ENCODE peak calls at places on chromosomes 2 and 18, in nine cellular contexts. One of them, this sample, is unnamed. For H3K4me1, the result is how much of the 10 kb centered on the place peaks cover.

GRCh38 chr2:188395903-188396699 is 104.4 kb downstream of the GULP1 start:
- DNase-seq in A549: no peak
- DNase-seq in psoas muscle: no peak
- DNase-seq in CD8-positive, alpha-beta memory T cell: no peak
- DNase-seq in ovary: no peak
- DNase-seq in IMR-90: no peak
- DNase-seq in mesenchymal stem cell: no peak
- DNase-seq in neural progenitor cell: no peak
- DNase-seq in CD8-positive, alpha-beta T cell: no peak
- DNase-seq in this sample: no peak

GRCh38 chr2:205524656-205525055 is 157.6 kb upstream of the NRP2 start:
- DNase-seq in A549: no peak
- DNase-seq in psoas muscle: no peak
- DNase-seq in CD8-positive, alpha-beta memory T cell: no peak
- DNase-seq in ovary: no peak
- DNase-seq in IMR-90: no peak
- DNase-seq in mesenchymal stem cell: no peak
- DNase-seq in neural progenitor cell: no peak
- DNase-seq in CD8-positive, alpha-beta T cell: no peak
- DNase-seq in this sample: no peak

GRCh38 chr18:45403341-45404049 is 211.8 kb upstream of the SLC14A2 start:
- DNase-seq in A549: no peak
- DNase-seq in psoas muscle: no peak
- DNase-seq in CD8-positive, alpha-beta memory T cell: no peak
- DNase-seq in ovary: no peak
- DNase-seq in IMR-90: no peak
- DNase-seq in mesenchymal stem cell: no peak
- DNase-seq in neural progenitor cell: no peak
- DNase-seq in CD8-positive, alpha-beta T cell: no peak
- DNase-seq in this sample: no peak

GRCh38 chr2:210534879-210535278 is 21.5 kb upstream of the CPS1 start:
- DNase-seq in A549: no peak
- DNase-seq in psoas muscle: no peak
- DNase-seq in CD8-positive, alpha-beta memory T cell: no peak
- DNase-seq in ovary: no peak
- DNase-seq in IMR-90: no peak
- DNase-seq in mesenchymal stem cell: no peak
- DNase-seq in neural progenitor cell: no peak
- DNase-seq in CD8-positive, alpha-beta T cell: no peak
- DNase-seq in this sample: no peak

GRCh38 chr2:12501469-12502147 is 215.1 kb upstream of the TRIB2 start:
- DNase-seq in A549: no peak
- DNase-seq in psoas muscle: peak
- DNase-seq in CD8-positive, alpha-beta memory T cell: peak
- DNase-seq in ovary: no peak
- DNase-seq in IMR-90: peak
- DNase-seq in mesenchymal stem cell: no peak
- DNase-seq in neural progenitor cell: no peak
- DNase-seq in CD8-positive, alpha-beta T cell: peak
- DNase-seq in this sample: no peak

GRCh38 chr2:215931256-215931903 is 82.0 kb downstream of the MREG start:
- DNase-seq in A549: peak
- DNase-seq in psoas muscle: peak
- DNase-seq in CD8-positive, alpha-beta memory T cell: no peak
- DNase-seq in ovary: peak
- DNase-seq in IMR-90: peak
- DNase-seq in mesenchymal stem cell: peak
- DNase-seq in neural progenitor cell: peak
- DNase-seq in CD8-positive, alpha-beta T cell: peak
- DNase-seq in this sample: no peak

GRCh38 chr2:126657146-126657635 is 1.2 kb downstream of the GYPC start:
- DNase-seq in A549: no peak
- DNase-seq in psoas muscle: peak
- DNase-seq in CD8-positive, alpha-beta memory T cell: peak
- DNase-seq in ovary: peak
- DNase-seq in IMR-90: peak
- DNase-seq in mesenchymal stem cell: peak
- DNase-seq in neural progenitor cell: peak
- DNase-seq in CD8-positive, alpha-beta T cell: peak
- DNase-seq in this sample: peak

GRCh38 chr2:159084395-159085370 is 116.2 kb downstream of the TANC1 start:
- DNase-seq in A549: no peak
- DNase-seq in psoas muscle: no peak
- DNase-seq in CD8-positive, alpha-beta memory T cell: no peak
- DNase-seq in ovary: peak
- DNase-seq in IMR-90: peak
- DNase-seq in mesenchymal stem cell: no peak
- DNase-seq in neural progenitor cell: no peak
- DNase-seq in CD8-positive, alpha-beta T cell: no peak
- DNase-seq in this sample: no peak

GRCh38 chr2:238881353-238882082 is 33.6 kb downstream of the TWIST2 start:
- DNase-seq in A549: no peak
- DNase-seq in psoas muscle: no peak
- DNase-seq in CD8-positive, alpha-beta memory T cell: no peak
- DNase-seq in ovary: no peak
- DNase-seq in IMR-90: no peak
- DNase-seq in mesenchymal stem cell: no peak
- DNase-seq in neural progenitor cell: no peak
- DNase-seq in CD8-positive, alpha-beta T cell: no peak
- DNase-seq in this sample: no peak

GRCh38 chr2:70511986-70512729 is 41.5 kb downstream of the TGFA start:
- DNase-seq in A549: no peak
- DNase-seq in psoas muscle: no peak
- DNase-seq in CD8-positive, alpha-beta memory T cell: no peak
- DNase-seq in ovary: no peak
- DNase-seq in IMR-90: no peak
- DNase-seq in mesenchymal stem cell: no peak
- DNase-seq in neural progenitor cell: no peak
- DNase-seq in CD8-positive, alpha-beta T cell: no peak
- DNase-seq in this sample: no peak

GRCh38 chr2:70516596-70516995 is 37.0 kb downstream of the TGFA start:
- DNase-seq in A549: peak
- DNase-seq in psoas muscle: no peak
- DNase-seq in CD8-positive, alpha-beta memory T cell: no peak
- DNase-seq in ovary: no peak
- DNase-seq in IMR-90: no peak
- DNase-seq in mesenchymal stem cell: no peak
- DNase-seq in neural progenitor cell: no peak
- DNase-seq in CD8-positive, alpha-beta T cell: no peak
- DNase-seq in this sample: no peak

GRCh38 chr2:70515938-70516337 is 37.7 kb downstream of the TGFA start:
- DNase-seq in A549: no peak
- DNase-seq in psoas muscle: no peak
- DNase-seq in CD8-positive, alpha-beta memory T cell: no peak
- DNase-seq in ovary: no peak
- DNase-seq in IMR-90: no peak
- DNase-seq in mesenchymal stem cell: no peak
- DNase-seq in neural progenitor cell: no peak
- DNase-seq in CD8-positive, alpha-beta T cell: no peak
- DNase-seq in this sample: no peak

GRCh38 chr2:70514612-70515055 is 39.0 kb downstream of the TGFA start:
- DNase-seq in A549: no peak
- DNase-seq in psoas muscle: peak
- DNase-seq in CD8-positive, alpha-beta memory T cell: no peak
- DNase-seq in ovary: peak
- DNase-seq in IMR-90: no peak
- DNase-seq in mesenchymal stem cell: no peak
- DNase-seq in neural progenitor cell: no peak
- DNase-seq in CD8-positive, alpha-beta T cell: no peak
- DNase-seq in this sample: peak

GRCh38 chr2:70513751-70514150 is 39.9 kb downstream of the TGFA start:
- DNase-seq in A549: no peak
- DNase-seq in psoas muscle: no peak
- DNase-seq in CD8-positive, alpha-beta memory T cell: no peak
- DNase-seq in ovary: no peak
- DNase-seq in IMR-90: no peak
- DNase-seq in mesenchymal stem cell: no peak
- DNase-seq in neural progenitor cell: no peak
- DNase-seq in CD8-positive, alpha-beta T cell: no peak
- DNase-seq in this sample: no peak
- H3K4me1 ChIP-seq in A549: under half
- H3K4me1 ChIP-seq in psoas muscle: under half
- H3K4me1 ChIP-seq in CD8-positive, alpha-beta memory T cell: under half
- H3K4me1 ChIP-seq in ovary: under half
- H3K4me1 ChIP-seq in IMR-90: under half
- H3K4me1 ChIP-seq in mesenchymal stem cell: under half
- H3K4me1 ChIP-seq in neural progenitor cell: under half
- H3K4me1 ChIP-seq in CD8-positive, alpha-beta T cell: under half
- H3K4me1 ChIP-seq in this sample: under half

GRCh38 chr2:172048996-172049503 is 36.3 kb upstream of the DLX1 start:
- DNase-seq in A549: no peak
- DNase-seq in psoas muscle: no peak
- DNase-seq in CD8-positive, alpha-beta memory T cell: no peak
- DNase-seq in ovary: no peak
- DNase-seq in IMR-90: no peak
- DNase-seq in mesenchymal stem cell: no peak
- DNase-seq in neural progenitor cell: no peak
- DNase-seq in CD8-positive, alpha-beta T cell: no peak
- DNase-seq in this sample: no peak

GRCh38 chr2:172048195-172048995 is 36.9 kb upstream of the DLX1 start:
- DNase-seq in A549: no peak
- DNase-seq in psoas muscle: no peak
- DNase-seq in CD8-positive, alpha-beta memory T cell: no peak
- DNase-seq in ovary: no peak
- DNase-seq in IMR-90: no peak
- DNase-seq in mesenchymal stem cell: no peak
- DNase-seq in neural progenitor cell: no peak
- DNase-seq in CD8-positive, alpha-beta T cell: no peak
- DNase-seq in this sample: no peak

GRCh38 chr2:172050506-172051125 is 34.7 kb upstream of the DLX1 start:
- DNase-seq in A549: no peak
- DNase-seq in psoas muscle: no peak
- DNase-seq in CD8-positive, alpha-beta memory T cell: no peak
- DNase-seq in ovary: no peak
- DNase-seq in IMR-90: no peak
- DNase-seq in mesenchymal stem cell: no peak
- DNase-seq in neural progenitor cell: no peak
- DNase-seq in CD8-positive, alpha-beta T cell: no peak
- DNase-seq in this sample: no peak

GRCh38 chr2:172047486-172048194 is 37.7 kb upstream of the DLX1 start:
- DNase-seq in A549: no peak
- DNase-seq in psoas muscle: no peak
- DNase-seq in CD8-positive, alpha-beta memory T cell: no peak
- DNase-seq in ovary: no peak
- DNase-seq in IMR-90: no peak
- DNase-seq in mesenchymal stem cell: no peak
- DNase-seq in neural progenitor cell: no peak
- DNase-seq in CD8-positive, alpha-beta T cell: no peak
- DNase-seq in this sample: no peak

DNA sequence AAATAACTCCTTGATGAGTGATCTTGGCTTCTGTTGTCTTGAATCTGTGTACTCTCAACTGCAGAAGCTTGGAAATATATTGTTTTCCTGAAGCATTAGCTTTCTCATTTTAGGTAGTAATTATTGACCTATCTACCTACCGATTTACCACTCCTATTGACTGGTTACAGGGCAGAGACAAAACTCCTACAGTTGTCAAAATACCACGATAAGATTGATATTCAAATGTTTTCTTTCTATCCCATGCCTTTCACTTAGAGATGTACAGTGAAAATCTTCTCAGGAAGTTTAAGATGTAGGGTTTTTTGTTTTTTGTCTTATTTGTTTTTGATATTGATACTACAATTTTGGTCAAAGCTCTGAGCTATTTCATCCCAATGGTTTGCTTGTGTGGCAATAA is 35.6 kb upstream of the DLX1 start:
- DNase-seq in A549: no peak
- DNase-seq in psoas muscle: no peak
- DNase-seq in CD8-positive, alpha-beta memory T cell: no peak
- DNase-seq in ovary: no peak
- DNase-seq in IMR-90: no peak
- DNase-seq in mesenchymal stem cell: no peak
- DNase-seq in neural progenitor cell: no peak
- DNase-seq in CD8-positive, alpha-beta T cell: no peak
- DNase-seq in this sample: no peak
- H3K4me1 ChIP-seq in A549: under half
- H3K4me1 ChIP-seq in psoas muscle: under half
- H3K4me1 ChIP-seq in CD8-positive, alpha-beta memory T cell: under half
- H3K4me1 ChIP-seq in ovary: under half
- H3K4me1 ChIP-seq in IMR-90: under half
- H3K4me1 ChIP-seq in mesenchymal stem cell: under half
- H3K4me1 ChIP-seq in neural progenitor cell: under half
- H3K4me1 ChIP-seq in CD8-positive, alpha-beta T cell: under half
- H3K4me1 ChIP-seq in this sample: under half

DNA sequence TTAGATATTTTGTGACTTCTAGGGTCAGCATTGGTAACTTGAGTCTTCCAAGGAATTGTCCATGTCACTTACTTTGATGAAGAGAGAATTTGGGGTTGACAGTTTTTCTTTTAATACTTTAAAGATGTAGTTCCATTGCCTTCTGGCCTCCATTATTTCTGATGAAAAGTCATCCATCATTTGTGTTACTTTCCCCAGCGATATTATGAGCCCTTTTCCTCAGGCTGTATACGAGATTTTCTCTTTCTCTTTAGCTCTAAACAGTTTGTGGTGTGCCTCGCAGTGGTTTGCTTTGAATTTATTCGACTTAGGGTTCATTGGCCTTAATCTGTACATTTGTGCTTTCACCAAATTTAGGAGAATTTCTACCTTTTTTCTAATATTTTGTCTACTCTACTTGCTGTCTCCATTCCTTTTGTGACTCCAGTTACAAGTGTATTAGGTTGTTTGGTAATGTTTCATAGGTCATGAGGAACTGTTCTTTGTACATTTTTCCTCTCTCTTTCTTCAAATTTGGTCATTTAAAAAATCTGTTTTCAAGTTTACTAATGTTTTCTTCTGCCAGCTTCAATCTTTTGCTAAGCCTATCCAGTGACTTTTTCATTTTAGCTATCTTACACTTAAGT is 131.4 kb upstream of the OTOS start:
- DNase-seq in A549: no peak
- DNase-seq in psoas muscle: no peak
- DNase-seq in CD8-positive, alpha-beta memory T cell: no peak
- DNase-seq in ovary: no peak
- DNase-seq in IMR-90: no peak
- DNase-seq in mesenchymal stem cell: no peak
- DNase-seq in neural progenitor cell: no peak
- DNase-seq in CD8-positive, alpha-beta T cell: no peak
- DNase-seq in this sample: no peak
- H3K4me1 ChIP-seq in A549: under half
- H3K4me1 ChIP-seq in psoas muscle: under half
- H3K4me1 ChIP-seq in CD8-positive, alpha-beta memory T cell: under half
- H3K4me1 ChIP-seq in ovary: under half
- H3K4me1 ChIP-seq in IMR-90: under half
- H3K4me1 ChIP-seq in mesenchymal stem cell: under half
- H3K4me1 ChIP-seq in neural progenitor cell: under half
- H3K4me1 ChIP-seq in CD8-positive, alpha-beta T cell: under half
- H3K4me1 ChIP-seq in this sample: under half

DNA sequence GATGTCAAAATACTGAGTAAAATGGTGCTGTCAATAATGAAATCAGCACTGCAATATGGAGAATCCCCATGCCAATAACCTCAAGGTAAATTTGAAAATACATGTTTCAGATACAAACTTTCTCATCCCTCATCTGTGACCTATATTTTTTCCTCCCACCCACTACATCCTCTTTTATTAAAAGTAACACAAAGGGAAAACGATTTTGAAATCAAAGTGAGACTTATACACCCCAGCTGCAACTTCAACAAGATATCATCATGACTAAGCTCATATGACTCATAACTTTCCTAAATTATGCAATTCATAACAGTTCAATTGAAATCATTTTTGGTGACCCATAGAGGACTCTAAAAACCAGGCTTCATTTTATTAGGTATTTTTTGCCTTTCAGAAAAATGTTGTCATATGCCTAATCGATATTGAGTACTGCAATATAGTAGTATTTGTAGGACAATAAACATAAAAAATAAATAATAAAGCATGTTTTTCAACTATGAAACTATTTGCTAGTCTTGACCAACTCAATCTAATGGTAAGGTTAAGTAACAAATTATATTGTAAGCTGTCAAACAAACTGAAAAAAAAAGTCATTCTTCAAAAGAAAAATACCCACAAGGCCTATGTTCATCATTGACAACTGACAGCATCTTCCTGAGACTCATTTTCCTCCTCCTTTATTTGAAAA is 3.0 kb downstream of the ADAM17 start:
- DNase-seq in A549: peak
- DNase-seq in psoas muscle: no peak
- DNase-seq in CD8-positive, alpha-beta memory T cell: no peak
- DNase-seq in ovary: no peak
- DNase-seq in IMR-90: peak
- DNase-seq in mesenchymal stem cell: peak
- DNase-seq in neural progenitor cell: no peak
- DNase-seq in CD8-positive, alpha-beta T cell: no peak
- DNase-seq in this sample: no peak
- H3K4me1 ChIP-seq in A549: half or more
- H3K4me1 ChIP-seq in psoas muscle: half or more
- H3K4me1 ChIP-seq in CD8-positive, alpha-beta memory T cell: half or more
- H3K4me1 ChIP-seq in ovary: under half
- H3K4me1 ChIP-seq in IMR-90: under half
- H3K4me1 ChIP-seq in mesenchymal stem cell: under half
- H3K4me1 ChIP-seq in neural progenitor cell: under half
- H3K4me1 ChIP-seq in CD8-positive, alpha-beta T cell: under half
- H3K4me1 ChIP-seq in this sample: under half

This sample was measured in right lobe of liver.